ENCODE peak calls at places on chromosome 17, in four cellular contexts. T, L, P and W are unnamed samples.

GRCh38 chr17:40596261-40596919 is 31.1 kb upstream of the CCR7 start:
- DNase-seq in T (peak), L (no peak), P (peak), W (no peak)

GRCh38 chr17:37702605-37703004 is 42.3 kb downstream of the HNF1B start:
- DNase-seq in T (peak), L (peak), P (no peak), W (peak)

GRCh38 chr17:77279448-77280303 is 138.9 kb downstream of the SEC14L1 start:
- DNase-seq in T (no peak), L (no peak), P (peak), W (no peak)

GRCh38 chr17:29653995-29654714 is 31.4 kb upstream of the CORO6 start:
- DNase-seq in T (no peak), L (no peak), P (no peak), W (no peak)

GRCh38 chr17:7440823-7441174 is 1.5 kb downstream of the FGF11 start:
- DNase-seq in T (no peak), L (no peak), P (peak), W (peak)

GRCh38 chr17:21548236-21548635 is 144.1 kb upstream of the KCNJ18 start:
- DNase-seq in T (no peak), L (no peak), P (no peak), W (peak)

GRCh38 chr17:29248845-29249244 is 2.2 kb downstream of the CRYBA1 start:
- DNase-seq in T (no peak), L (no peak), P (no peak), W (no peak)

GRCh38 chr17:27569257-27569722 is 61.7 kb upstream of the LGALS9 start:
- DNase-seq in T (no peak), L (no peak), P (peak), W (peak)

GRCh38 chr17:1762906-1763829 is 1.3 kb downstream of the SERPINF1 start:
- DNase-seq in T (peak), L (peak), P (peak), W (peak)

GRCh38 chr17:1783271-1783670 is 21.4 kb downstream of the SERPINF1 start:
- DNase-seq in T (no peak), L (no peak), P (no peak), W (no peak)

GRCh38 chr17:30831257-30831656 is 509 bp upstream of the ATAD5 start:
- DNase-seq in T (no peak), L (no peak), P (peak), W (no peak)

GRCh38 chr17:11486726-11487310 is 111.5 kb upstream of the DNAH9 start:
- DNase-seq in T (no peak), L (no peak), P (peak), W (no peak)

GRCh38 chr17:48593840-48594411 is 347 bp upstream of the HOXB5 start:
- DNase-seq in T (peak), L (peak), P (peak), W (peak)

GRCh38 chr17:63961355-63962207 is 11.1 kb downstream of the SCN4A start:
- DNase-seq in T (no peak), L (no peak), P (peak), W (peak)

GRCh38 chr17:73302189-73302588 is 9.6 kb downstream of the CDC42EP4 start:
- DNase-seq in T (no peak), L (no peak), P (no peak), W (peak)

GRCh38 chr17:77127735-77128361 is 12.9 kb upstream of the SEC14L1 start:
- DNase-seq in T (no peak), L (no peak), P (no peak), W (peak)

GRCh38 chr17:43983515-43984411 is 20.7 kb upstream of the NAGS start:
- DNase-seq in T (no peak), L (no peak), P (peak), W (peak)

GRCh38 chr17:64641499-64641898 is 20.6 kb downstream of the SMURF2 start:
- DNase-seq in T (peak), L (peak), P (peak), W (peak)

GRCh38 chr17:35432176-35433074 is at the start of gene SLFN12:
- DNase-seq in T (peak), L (peak), P (no peak), W (peak)

GRCh38 chr17:68972119-68972704 is 17.0 kb upstream of the ABCA8 start:
- DNase-seq in T (peak), L (peak), P (peak), W (peak)

GRCh38 chr17:44757045-44757917 is 1.5 kb upstream of the ADAM11 start:
- DNase-seq in T (no peak), L (no peak), P (no peak), W (no peak)

GRCh38 chr17:28720247-28720996 is 637 bp downstream of the RPL23A start:
- DNase-seq in T (no peak), L (no peak), P (peak), W (no peak)

GRCh38 chr17:79835953-79836951 is 3.0 kb downstream of the CBX4 start:
- DNase-seq in T (no peak), L (no peak), P (peak), W (no peak)

GRCh38 chr17:3017936-3018335 is 45.5 kb downstream of the OR1D5 start:
- DNase-seq in T (no peak), L (no peak), P (no peak), W (no peak)

GRCh38 chr17:37110012-37110701 is 161.4 kb downstream of the AATF start:
- DNase-seq in T (no peak), L (no peak), P (no peak), W (no peak)

GRCh38 chr17:55201609-55201932 is 63.2 kb upstream of the HLF start:
- DNase-seq in T (no peak), L (no peak), P (no peak), W (no peak)

GRCh38 chr17:5788266-5788900 is 204.1 kb upstream of the NLRP1 start:
- DNase-seq in T (no peak), L (no peak), P (no peak), W (peak)

GRCh38 chr17:70060415-70060814 is 14.6 kb upstream of the KCNJ16 start:
- DNase-seq in T (peak), L (no peak), P (peak), W (no peak)

GRCh38 chr17:54172654-54173316 is 350.1 kb downstream of the KIF2B start:
- DNase-seq in T (no peak), L (no peak), P (peak), W (peak)